ENCODE peak calls at places on chromosomes 11 and 22, in ten cellular contexts. E, M, V, K, D, Q, O, F, J and P are unnamed samples.

GRCh38 chr22:29635734-29636357 is 32.4 kb downstream of the NF2 start:
- DNase-seq in E (no peak), M (no peak), V (no peak), K (peak; percentile 41), D (peak; percentile 74), Q (peak; percentile 41), O (peak; percentile 71), F (peak; percentile 62), J (no peak), P (no peak)

GRCh38 chr11:111814567-111814966 is 48.4 kb upstream of the PPP2R1B start:
- DNase-seq in E (no peak), M (no peak), V (no peak), K (no peak), D (peak; percentile 61), Q (no peak), O (no peak), F (no peak), J (no peak), P (no peak)

GRCh38 chr11:33211588-33211987 is 45.6 kb upstream of the HIPK3 start:
- DNase-seq in E (no peak), M (no peak), V (no peak), K (no peak), D (no peak), Q (no peak), O (no peak), F (no peak), J (no peak), P (no peak)

GRCh38 chr11:67450796-67451657 is 1.5 kb downstream of the GPR152 start:
- DNase-seq in E (peak; percentile 76), M (no peak), V (no peak), K (no peak), D (no peak), Q (no peak), O (no peak), F (no peak), J (no peak), P (no peak)

GRCh38 chr22:46233231-46233630 is 16.9 kb downstream of the CDPF1 start:
- DNase-seq in E (no peak), M (no peak), V (no peak), K (no peak), D (peak; percentile 53), Q (no peak), O (no peak), F (no peak), J (no peak), P (no peak)

GRCh38 chr22:36453266-36453607 is 28.2 kb downstream of the TXN2 start:
- DNase-seq in E (no peak), M (peak; percentile 51), V (no peak), K (no peak), D (no peak), Q (no peak), O (peak; percentile 58), F (no peak), J (no peak), P (no peak)

GRCh38 chr11:13772223-13773046 is 104.0 kb downstream of the FAR1 start:
- DNase-seq in E (no peak), M (no peak), V (no peak), K (peak; percentile 26), D (peak; percentile 80), Q (peak; percentile 78), O (peak; percentile 68), F (peak; percentile 72), J (no peak), P (peak; percentile 8)

GRCh38 chr11:121741316-121741715 is 288.5 kb upstream of the SORL1-AS1 start:
- DNase-seq in E (no peak), M (peak; percentile 11), V (no peak), K (no peak), D (no peak), Q (no peak), O (no peak), F (no peak), J (peak; percentile 45), P (no peak)

GRCh38 chr22:50192056-50192824 is 6.5 kb downstream of the TRABD start:
- DNase-seq in E (peak; percentile 70), M (no peak), V (no peak), K (no peak), D (no peak), Q (no peak), O (no peak), F (no peak), J (no peak), P (no peak)

GRCh38 chr22:50189184-50189848 is 3.6 kb downstream of the TRABD start:
- DNase-seq in E (peak; percentile 79), M (peak; percentile 59), V (no peak), K (no peak), D (no peak), Q (peak; percentile 25), O (no peak), F (no peak), J (no peak), P (no peak)

GRCh38 chr22:50189849-50190181 is 4.1 kb downstream of the TRABD start:
- DNase-seq in E (no peak), M (peak; percentile 47), V (no peak), K (no peak), D (no peak), Q (no peak), O (no peak), F (no peak), J (no peak), P (no peak)

GRCh38 chr22:50191041-50191740 is 5.5 kb downstream of the TRABD start:
- DNase-seq in E (no peak), M (peak; percentile 78), V (no peak), K (peak; percentile 82), D (no peak), Q (no peak), O (no peak), F (no peak), J (no peak), P (peak; percentile 94)

DNA sequence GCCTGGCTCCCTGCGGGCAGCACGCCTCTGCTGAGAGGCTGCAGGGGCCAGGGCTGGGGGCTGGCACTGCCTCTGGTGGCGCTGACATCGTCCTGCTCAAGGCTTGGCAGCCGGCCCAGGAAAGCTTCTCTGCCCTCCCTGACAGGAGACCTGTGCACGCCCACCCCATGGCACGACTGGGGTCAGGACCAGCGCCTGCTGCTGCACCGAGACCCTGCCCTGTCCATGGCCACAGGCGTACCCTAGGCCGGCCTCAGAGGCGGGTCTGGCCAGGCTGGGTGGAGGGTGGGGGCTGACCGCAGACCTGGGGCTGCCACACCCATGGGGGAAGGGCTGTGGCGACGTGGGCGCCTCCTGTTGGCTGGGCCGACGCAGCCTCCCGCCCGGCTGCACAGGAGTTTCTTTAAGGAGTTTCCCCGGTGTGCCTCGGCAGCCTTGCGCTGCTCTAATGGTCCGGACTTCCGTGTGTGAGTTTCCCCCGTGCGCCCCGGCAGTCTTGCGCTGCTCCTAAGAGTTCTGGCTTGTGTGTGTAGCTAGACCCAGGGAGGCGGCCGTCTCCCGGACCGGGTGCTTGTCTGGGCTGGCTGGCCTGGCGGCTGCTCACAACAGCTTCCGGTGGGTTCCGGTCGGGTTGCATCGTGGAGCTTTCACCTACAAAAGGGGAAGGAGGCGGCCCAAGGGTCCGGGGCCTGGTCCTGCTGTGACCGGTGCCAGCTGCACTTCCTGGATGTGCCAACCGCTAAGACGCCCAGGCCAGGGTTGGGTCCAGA is 4.7 kb downstream of the TRABD start:
- DNase-seq in E (peak; percentile 95), M (peak; percentile 91), V (peak; percentile 89), K (peak; percentile 87), D (peak; percentile 57), Q (peak; percentile 86), O (peak; percentile 81), F (peak; percentile 74), J (peak; percentile 63), P (peak; percentile 90)
- TF ChIP-seq CTCF in E (peak; percentile 62), M (peak; percentile 28), V (peak; percentile 33), K (peak; percentile 49), D (peak; percentile 19), Q (peak; percentile 63), O (peak; percentile 54), F (peak; percentile 36), J (peak; percentile 19), P (peak; percentile 44)

GRCh38 chr22:37697540-37697835 is 640 bp downstream of the TRIOBP start:
- DNase-seq in E (no peak), M (no peak), V (no peak), K (no peak), D (no peak), Q (no peak), O (no peak), F (no peak), J (no peak), P (no peak)

GRCh38 chr22:37690901-37691504 is 4.9 kb downstream of the NOL12 start:
- DNase-seq in E (no peak), M (no peak), V (no peak), K (no peak), D (no peak), Q (no peak), O (no peak), F (no peak), J (no peak), P (no peak)

GRCh38 chr22:37692627-37693285 is 4.1 kb upstream of the TRIOBP start:
- DNase-seq in E (no peak), M (no peak), V (no peak), K (no peak), D (no peak), Q (no peak), O (no peak), F (no peak), J (no peak), P (no peak)

GRCh38 chr22:37701121-37701786 is 4.4 kb downstream of the TRIOBP start:
- DNase-seq in E (no peak), M (no peak), V (no peak), K (no peak), D (peak; percentile 22), Q (no peak), O (no peak), F (no peak), J (no peak), P (no peak)

DNA sequence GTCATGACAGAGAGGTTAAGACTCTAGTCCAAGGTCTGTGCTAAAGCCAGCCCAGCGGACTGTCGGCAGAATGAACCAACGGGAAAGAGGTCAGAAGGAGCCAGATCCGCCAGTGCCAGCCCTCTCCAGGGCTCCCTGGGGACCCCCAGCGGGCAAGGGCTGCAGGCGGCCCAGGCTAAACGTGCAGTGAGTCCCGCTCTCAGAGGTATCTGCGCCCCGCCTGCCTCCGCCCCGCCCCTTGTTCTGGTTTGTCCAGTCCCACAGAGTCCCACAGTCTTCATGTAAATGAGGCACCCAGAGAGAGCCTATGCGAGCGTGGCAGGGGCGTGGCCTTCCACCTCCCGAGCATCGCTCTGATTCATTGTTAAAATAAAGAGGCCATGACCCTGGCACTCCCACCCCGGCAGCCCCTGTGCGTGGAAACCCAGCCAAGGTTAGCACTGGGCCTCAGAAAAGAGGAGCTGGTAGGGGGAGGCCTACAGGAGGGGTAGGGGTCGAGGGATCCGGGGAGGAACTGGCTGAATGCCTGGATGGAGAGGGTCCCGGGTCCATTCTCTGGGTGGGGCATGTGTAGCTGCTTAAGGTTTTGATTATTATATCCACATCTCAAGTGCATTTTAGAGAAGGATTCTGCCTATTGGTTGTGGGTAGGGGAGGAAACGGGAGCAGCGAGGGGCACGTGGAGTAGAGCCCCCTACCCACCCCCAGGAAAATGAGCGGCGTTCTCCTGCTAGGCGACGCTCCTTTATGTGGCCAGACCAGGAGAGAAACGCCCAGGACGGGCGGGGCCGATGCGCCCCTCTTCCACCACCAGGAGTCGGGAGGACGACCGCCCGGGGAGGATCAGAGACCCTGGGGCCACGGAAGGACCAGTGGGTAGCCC is at the start of gene TRIOBP:
- DNase-seq in E (peak; percentile 97), M (peak; percentile 95), V (peak; percentile 87), K (peak; percentile 90), D (peak; percentile 93), Q (peak; percentile 94), O (peak; percentile 97), F (peak; percentile 87), J (peak; percentile 91), P (peak; percentile 98)
- TF ChIP-seq CTCF in E (peak; percentile 65), M (peak; percentile 44), V (peak; percentile 23), K (peak; percentile 37), D (peak; percentile 32), Q (peak; percentile 57), O (peak; percentile 61), F (no peak), J (peak; percentile 64), P (peak; percentile 46)

GRCh38 chr11:3147257-3147619 is 17.9 kb downstream of the OSBPL5 start:
- DNase-seq in E (peak; percentile 79), M (no peak), V (no peak), K (no peak), D (peak; percentile 31), Q (no peak), O (no peak), F (no peak), J (peak; percentile 49), P (no peak)
- TF ChIP-seq CTCF in E (no peak), M (no peak), V (no peak), K (no peak), D (no peak), Q (no peak), O (no peak), F (no peak), J (no peak), P (no peak)

DNA sequence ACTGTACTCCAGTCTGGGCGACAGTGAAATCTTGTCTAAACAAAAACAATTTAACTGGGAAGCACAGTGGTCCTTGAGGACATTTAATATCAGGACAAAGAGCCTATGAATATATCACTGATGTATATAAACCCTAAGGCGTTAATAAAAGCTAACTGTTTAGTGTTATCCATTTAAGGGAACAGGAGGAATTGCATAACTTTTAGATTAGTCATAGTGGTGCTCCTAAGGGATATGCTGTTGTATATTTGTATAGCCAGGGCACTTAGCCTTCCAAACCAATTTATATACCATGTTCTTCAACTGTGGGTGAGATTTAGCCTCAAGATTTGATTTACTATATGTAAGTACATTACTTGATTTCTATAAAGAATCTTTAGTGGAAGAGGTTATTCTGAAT is 3.0 kb upstream of the CHEK1 start:
- DNase-seq in E (no peak), M (no peak), V (no peak), K (no peak), D (peak; percentile 50), Q (no peak), O (peak; percentile 52), F (peak; percentile 7), J (no peak), P (no peak)
- TF ChIP-seq CTCF in E (no peak), M (no peak), V (no peak), K (no peak), D (no peak), Q (no peak), O (no peak), F (no peak), J (no peak), P (no peak)